ENCODE peak calls at places on chromosomes 16 and 17, in seven cellular contexts. S, D, N, Y, O, E and W are unnamed samples.

GRCh38 chr17:73394523-73395450 is 83.0 kb upstream of the CDC42EP4 start:
- DNase-seq in E (no peak), D (no peak), S (no peak), O (no peak), N (no peak), Y (no peak), W (no peak)

GRCh38 chr16:73713817-73714495 is 582.7 kb upstream of the PSMD7 start:
- DNase-seq in Y (peak), O (no peak), D (no peak), E (peak), N (peak), S (no peak), W (no peak)

GRCh38 chr17:54992797-54993639 is 24.5 kb downstream of the STXBP4 start:
- DNase-seq in N (no peak), D (no peak), S (no peak), O (peak), Y (no peak), E (peak), W (no peak)

GRCh38 chr17:78362232-78362631 is 2.4 kb upstream of the SOCS3 start:
- DNase-seq in N (no peak), O (no peak), S (no peak), E (no peak), D (no peak), Y (no peak), W (no peak)

GRCh38 chr16:80391095-80391494 is 149.7 kb upstream of the DYNLRB2 start:
- DNase-seq in Y (no peak), O (no peak), S (no peak), N (no peak), E (no peak), D (no peak), W (no peak)

GRCh38 chr17:83201206-83202001 is 122.0 kb downstream of the METRNL start:
- DNase-seq in D (peak), O (no peak), S (peak), N (peak), E (no peak), Y (no peak), W (no peak)

GRCh38 chr17:30982855-30983254 is 12.0 kb downstream of the RNF135 start:
- DNase-seq in D (no peak), E (no peak), O (no peak), S (no peak), Y (no peak), N (no peak), W (no peak)

GRCh38 chr17:34527908-34528470 is 51.4 kb upstream of the TMEM132E start:
- DNase-seq in S (no peak), D (no peak), Y (peak), E (peak), N (no peak), O (no peak), W (no peak)

GRCh38 chr16:81740163-81740562 is 38.9 kb upstream of the PLCG2 start:
- DNase-seq in S (no peak), Y (peak), N (peak), E (peak), D (no peak), O (no peak), W (no peak)

GRCh38 chr17:80630721-80631120 is 86.1 kb downstream of the RPTOR start:
- DNase-seq in S (no peak), O (no peak), N (no peak), E (no peak), Y (no peak), D (no peak), W (no peak)

GRCh38 chr17:64004903-64005733 is 7.0 kb downstream of the PRR29 start:
- DNase-seq in S (no peak), D (peak), O (no peak), Y (peak), E (no peak), N (no peak), W (peak)

GRCh38 chr17:53525590-53525989 is 297.1 kb upstream of the KIF2B start:
- DNase-seq in O (no peak), E (no peak), N (no peak), Y (no peak), S (no peak), D (no peak), W (no peak)

GRCh38 chr16:82748026-82748425 is 121.3 kb downstream of the CDH13 start:
- DNase-seq in Y (no peak), S (no peak), O (peak), D (no peak), E (no peak), N (no peak), W (no peak)

GRCh38 chr17:69602969-69603368 is 188.5 kb downstream of the MAP2K6 start:
- DNase-seq in O (no peak), D (no peak), S (no peak), Y (no peak), N (no peak), E (no peak), W (no peak)

GRCh38 chr17:38452719-38453118 is 24.5 kb downstream of the ARHGAP23 start:
- DNase-seq in D (no peak), Y (no peak), S (no peak), E (no peak), N (no peak), O (peak), W (no peak)

GRCh38 chr17:81693491-81694360 is 9.4 kb upstream of the MRPL12 start:
- DNase-seq in Y (peak), S (no peak), D (no peak), E (peak), N (no peak), O (no peak), W (no peak)

GRCh38 chr17:50514936-50515702 is 6.9 kb downstream of the MYCBPAP start:
- DNase-seq in O (no peak), S (no peak), Y (no peak), E (peak), N (no peak), D (no peak), W (no peak)

GRCh38 chr16:79784007-79784406 is 183.5 kb upstream of the MAF start:
- DNase-seq in N (no peak), O (no peak), S (no peak), D (no peak), Y (no peak), E (no peak), W (no peak)

GRCh38 chr17:55134486-55135157 is 130.1 kb upstream of the HLF start:
- DNase-seq in S (no peak), N (no peak), D (no peak), E (no peak), O (no peak), Y (no peak), W (no peak)

GRCh38 chr16:56119138-56119537 is 72.2 kb upstream of the GNAO1 start:
- DNase-seq in S (no peak), D (no peak), O (no peak), Y (no peak), E (no peak), N (no peak), W (no peak)

GRCh38 chr17:38598536-38598935 is 7.2 kb downstream of the SRCIN1 start:
- DNase-seq in N (peak), D (no peak), E (peak), S (peak), Y (peak), O (peak), W (no peak)

GRCh38 chr16:2715519-2715918 is 4.5 kb downstream of the PRSS27 start:
- DNase-seq in N (peak), S (peak), O (peak), Y (peak), D (no peak), E (peak), W (no peak)

GRCh38 chr17:2018716-2019490 is 6.2 kb downstream of the RTN4RL1 start:
- DNase-seq in S (no peak), N (no peak), O (no peak), D (no peak), Y (no peak), E (no peak), W (no peak)

GRCh38 chr17:48819466-48819865 is 2.4 kb upstream of the TTLL6 start:
- DNase-seq in E (no peak), N (no peak), D (no peak), O (no peak), S (no peak), Y (no peak), W (no peak)

GRCh38 chr16:72560617-72561016 is 388.7 kb upstream of the PMFBP1 start:
- DNase-seq in D (no peak), Y (no peak), E (no peak), O (no peak), S (no peak), N (no peak), W (no peak)

GRCh38 chr17:28585891-28586290 is 9.2 kb upstream of the ALDOC start:
- DNase-seq in O (no peak), Y (no peak), E (no peak), D (no peak), N (no peak), S (no peak), W (no peak)

GRCh38 chr16:20114356-20114755 is 40.7 kb upstream of the GPR139 start:
- DNase-seq in E (no peak), S (no peak), Y (no peak), N (peak), O (no peak), D (no peak), W (no peak)

GRCh38 chr16:27918755-27919154 is 144.8 kb downstream of the GSG1L start:
- DNase-seq in O (no peak), D (no peak), S (no peak), E (peak), Y (no peak), N (no peak), W (no peak)

GRCh38 chr16:27230562-27230991 is 27.3 kb downstream of the KDM8 start:
- DNase-seq in N (peak), E (peak), D (no peak), O (no peak), Y (no peak), S (no peak), W (no peak)

GRCh38 chr17:44757045-44757917 is 1.5 kb upstream of the ADAM11 start:
- DNase-seq in Y (no peak), N (no peak), E (no peak), S (no peak), D (no peak), O (no peak), W (no peak)

GRCh38 chr17:44797809-44798208 is 32.3 kb downstream of the GJC1 start:
- DNase-seq in E (no peak), Y (no peak), O (no peak), N (no peak), D (no peak), S (no peak), W (no peak)

GRCh38 chr17:75693500-75694481 is 26.7 kb downstream of the SAP30BP start:
- DNase-seq in O (peak), E (peak), S (peak), D (peak), N (peak), Y (no peak), W (no peak)
- TF ChIP-seq POLR2AphosphoS5 in O (peak), E (no peak), S (no peak), D (no peak), N (peak), Y (peak), W (peak)

GRCh38 chr17:9080983-9081382 is 59.7 kb downstream of the NTN1 start:
- DNase-seq in E (no peak), N (no peak), S (no peak), D (no peak), O (no peak), Y (no peak), W (no peak)
- TF ChIP-seq CTCF in E (no peak), N (no peak), S (no peak), D (no peak), O (no peak), Y (no peak), W (no peak)

GRCh38 chr17:5437721-5438317 is 1.1 kb downstream of the C1QBP start:
- DNase-seq in O (no peak), Y (no peak), N (no peak), S (no peak), E (no peak), D (no peak), W (no peak)

GRCh38 chr17:5434984-5435383 is 4.0 kb downstream of the C1QBP start:
- DNase-seq in O (no peak), E (no peak), Y (no peak), N (no peak), D (no peak), S (no peak), W (no peak)

GRCh38 chr17:5430413-5430999 is 8.4 kb downstream of the C1QBP start:
- DNase-seq in Y (no peak), S (peak), E (no peak), D (no peak), O (no peak), N (no peak), W (no peak)

GRCh38 chr17:5431929-5432556 is 6.9 kb downstream of the C1QBP start:
- DNase-seq in E (no peak), O (no peak), Y (no peak), S (no peak), N (no peak), D (no peak), W (no peak)
- TF ChIP-seq POLR2AphosphoS5 in E (no peak), O (no peak), Y (peak), S (no peak), N (no peak), D (no peak), W (no peak)

DNA sequence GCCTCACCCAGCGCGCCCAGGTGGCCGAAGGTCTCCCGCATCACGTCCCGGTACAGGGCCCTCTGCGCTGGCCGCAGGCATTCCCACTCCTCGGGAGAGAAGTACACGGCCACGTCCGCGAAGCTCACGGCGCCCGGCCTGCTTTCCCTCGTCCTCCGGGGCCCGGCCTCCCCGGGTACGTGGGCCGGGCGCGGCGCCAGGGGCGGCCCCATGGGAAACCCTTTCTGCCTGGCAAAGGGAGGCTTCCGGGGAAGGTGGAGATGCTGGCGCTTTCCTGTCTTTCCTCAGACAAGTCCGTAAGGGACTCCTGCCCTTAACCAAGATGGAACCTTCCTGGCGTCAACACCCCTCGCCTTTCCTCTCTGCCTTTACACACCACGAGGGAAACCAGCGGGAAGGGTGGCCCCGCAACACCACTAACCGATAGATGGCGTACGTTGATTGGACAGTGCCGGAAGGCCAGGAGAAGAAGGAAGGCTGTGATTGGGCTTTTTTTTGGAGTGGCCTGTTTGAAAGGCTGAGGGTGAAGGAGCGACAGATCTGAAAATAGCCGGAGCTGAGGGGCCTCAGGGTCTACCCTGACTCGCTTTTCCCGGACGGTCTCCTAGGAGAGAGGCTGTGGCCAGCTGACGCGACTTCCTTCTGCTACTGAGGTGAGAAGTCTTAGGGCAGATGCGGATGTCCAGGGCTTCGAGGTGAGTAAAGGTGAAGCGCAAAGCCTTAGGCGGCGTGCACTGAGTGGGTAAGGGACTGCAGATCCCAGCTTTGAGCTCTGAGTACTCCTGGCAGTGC is at the start of gene ZNF785:
- DNase-seq in S (peak), O (peak), N (peak), D (peak), E (peak), Y (peak), W (peak)
- TF ChIP-seq CTCF in S (peak), O (no peak), N (no peak), D (no peak), E (peak), Y (peak), W (no peak)

GRCh38 chr17:13478326-13478830 is 123.4 kb downstream of the HS3ST3A1 start:
- DNase-seq in D (no peak), O (no peak), Y (no peak), E (no peak), N (no peak), S (no peak), W (no peak)
- TF ChIP-seq POLR2AphosphoS5 in D (no peak), O (no peak), Y (no peak), E (no peak), N (no peak), S (no peak), W (no peak)

DNA sequence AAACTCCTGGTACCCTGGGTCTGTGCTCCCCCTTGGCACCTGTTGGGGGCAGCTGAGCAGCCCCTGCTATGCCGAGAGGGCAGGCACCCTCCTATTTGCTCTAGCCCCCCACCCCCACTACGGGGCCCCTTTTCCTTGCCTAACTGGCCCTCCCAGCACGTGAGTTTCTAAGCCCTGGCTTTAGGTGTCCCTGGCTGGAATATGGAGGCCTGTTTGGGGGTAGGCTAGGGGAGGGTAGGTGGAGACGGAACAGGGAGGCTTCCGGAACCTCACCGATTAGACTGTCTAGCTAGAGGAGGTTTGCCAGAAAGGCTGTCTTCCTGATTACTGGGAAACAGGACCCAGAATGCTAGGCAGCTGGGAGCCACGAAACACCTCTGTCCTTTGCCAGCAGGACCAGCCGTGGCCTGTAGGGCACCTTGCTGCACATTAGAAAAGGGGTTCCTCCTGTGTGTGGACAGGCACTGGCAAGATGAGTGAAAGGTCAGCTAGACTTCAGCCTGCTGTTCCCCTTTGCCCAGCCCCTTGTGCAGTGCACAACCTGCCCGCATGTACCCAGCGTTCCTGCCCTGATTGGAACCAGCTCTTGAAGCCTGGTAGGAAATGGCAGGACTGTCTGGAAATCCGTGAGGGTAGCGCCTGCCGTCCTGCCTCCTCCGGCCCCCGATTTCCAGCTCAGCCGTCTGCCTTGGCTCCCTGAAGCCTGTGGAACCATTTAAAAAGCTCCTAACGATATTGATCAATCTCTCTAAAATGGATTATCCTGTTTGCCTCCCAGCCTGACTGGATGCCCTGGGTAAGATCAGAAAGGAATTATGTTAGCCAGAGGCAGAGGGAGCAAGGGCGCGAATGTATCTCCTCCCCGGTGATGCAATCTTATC is 83.4 kb upstream of the GSE1 start:
- DNase-seq in O (no peak), N (no peak), S (no peak), D (no peak), E (peak), Y (no peak), W (no peak)
- TF ChIP-seq CTCF in O (no peak), N (no peak), S (no peak), D (no peak), E (no peak), Y (peak), W (no peak)

DNA sequence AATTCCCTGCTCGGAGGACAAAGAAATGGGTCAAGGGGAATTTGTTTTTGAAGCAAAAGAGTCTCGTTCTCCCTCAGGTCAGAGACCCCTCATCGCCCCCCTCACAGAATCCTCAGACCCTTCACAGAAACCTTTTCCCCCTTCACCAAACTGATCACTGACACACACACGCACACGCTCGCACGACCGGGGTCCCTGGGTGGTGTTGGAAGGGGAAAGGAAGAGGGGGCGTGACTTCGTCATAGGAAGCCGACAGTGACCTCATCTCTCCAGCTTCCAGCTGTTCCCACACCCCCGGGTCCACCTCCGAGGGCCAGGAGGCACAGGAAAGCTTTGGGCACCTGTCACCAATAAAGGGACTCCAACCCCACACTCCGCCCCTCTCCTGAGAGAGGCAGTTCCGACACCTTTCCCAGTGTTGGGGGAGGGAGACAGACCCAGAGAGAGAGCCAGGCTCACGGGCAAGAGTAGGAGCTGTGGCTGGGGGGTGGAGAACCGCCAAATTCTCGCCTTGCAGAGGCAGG is 1.2 kb downstream of the ASGR1 start:
- DNase-seq in D (no peak), Y (peak), E (peak), S (peak), O (peak), N (no peak), W (no peak)
- TF ChIP-seq POLR2AphosphoS5 in D (no peak), Y (no peak), E (peak), S (no peak), O (no peak), N (no peak), W (no peak)